ENCODE peak calls at places on chromosomes 3 and 15, in four cellular contexts. W, D, L and Z are unnamed samples.

GRCh38 chr15:55774113-55774970 is 31.4 kb upstream of the PRTG start:
- DNase-seq in D (peak; percentile 58), L (peak; percentile 64), W (peak; percentile 84), Z (no peak)

GRCh38 chr3:23028294-23028693 is 174.8 kb upstream of the UBE2E2 start:
- DNase-seq in D (no peak), W (no peak), L (no peak), Z (no peak)

GRCh38 chr15:45372032-45372995 is 6.0 kb downstream of the GATM start:
- DNase-seq in L (no peak), W (no peak), D (no peak), Z (no peak)

GRCh38 chr15:41629436-41629835 is 30.8 kb upstream of the MGA start:
- DNase-seq in W (no peak), L (no peak), D (no peak), Z (no peak)

GRCh38 chr3:42500091-42500490 is 2.4 kb upstream of the VIPR1 start:
- DNase-seq in L (no peak), D (no peak), W (no peak), Z (no peak)

GRCh38 chr3:169268286-169268776 is 395.2 kb downstream of the MECOM start:
- DNase-seq in D (no peak), L (no peak), W (no peak), Z (no peak)

GRCh38 chr3:115792206-115792955 is 169.1 kb downstream of the GAP43 start:
- DNase-seq in L (no peak), W (no peak), D (no peak), Z (no peak)

GRCh38 chr3:184559336-184559735 is 2.2 kb upstream of the EPHB3 start:
- DNase-seq in L (peak; percentile 34), W (no peak), D (no peak), Z (no peak)

GRCh38 chr3:126746395-126747177 is 42.5 kb downstream of the CHCHD6 start:
- DNase-seq in D (peak; percentile 42), L (peak; percentile 21), W (no peak), Z (no peak)

GRCh38 chr15:65195542-65196026 is 10.4 kb upstream of the CLPX start:
- DNase-seq in W (no peak), D (no peak), L (no peak), Z (no peak)

GRCh38 chr15:81174125-81174524 is 22.6 kb upstream of the IL16 start:
- DNase-seq in D (no peak), L (no peak), W (no peak), Z (no peak)

GRCh38 chr15:70530035-70530499 is 233.3 kb downstream of the UACA start:
- DNase-seq in W (no peak), D (no peak), L (no peak), Z (no peak)

GRCh38 chr3:134796313-134797079 is 1.4 kb downstream of the EPHB1 start:
- DNase-seq in L (no peak), W (peak; percentile 60), D (no peak), Z (no peak)

GRCh38 chr3:137568880-137569279 is 195.2 kb upstream of the SOX14 start:
- DNase-seq in L (no peak), D (no peak), W (no peak), Z (no peak)

GRCh38 chr15:59976480-59976879 is 27.6 kb upstream of the FOXB1 start:
- DNase-seq in W (no peak), D (no peak), L (no peak), Z (peak; percentile 12)

GRCh38 chr15:39835550-39835949 is 52.9 kb upstream of the FSIP1 start:
- DNase-seq in W (no peak), L (no peak), D (no peak), Z (no peak)

GRCh38 chr3:46484911-46485696 is 12.7 kb upstream of the RTP3 start:
- DNase-seq in L (no peak), W (peak; percentile 40), D (peak; percentile 63), Z (no peak)

GRCh38 chr15:70376031-70376928 is 278.6 kb upstream of the TLE3 start:
- DNase-seq in L (no peak), D (no peak), W (no peak), Z (no peak)

GRCh38 chr3:152328841-152329240 is 60.1 kb downstream of the MBNL1 start:
- DNase-seq in D (no peak), L (peak; percentile 54), W (no peak), Z (no peak)

GRCh38 chr15:44810237-44810636 is 73.9 kb downstream of the TRIM69 start:
- DNase-seq in W (no peak), D (no peak), L (no peak), Z (no peak)

GRCh38 chr3:42301446-42302175 is 35.6 kb upstream of the CCK start:
- DNase-seq in L (no peak), W (no peak), D (no peak), Z (no peak)

GRCh38 chr15:62549345-62549970 is 384.4 kb upstream of the C2CD4B start:
- DNase-seq in W (peak; percentile 54), D (peak; percentile 45), L (peak; percentile 71), Z (no peak)

GRCh38 chr15:85646538-85647091 is 148.1 kb downstream of the KLHL25 start:
- DNase-seq in W (no peak), L (no peak), D (no peak), Z (no peak)

DNA sequence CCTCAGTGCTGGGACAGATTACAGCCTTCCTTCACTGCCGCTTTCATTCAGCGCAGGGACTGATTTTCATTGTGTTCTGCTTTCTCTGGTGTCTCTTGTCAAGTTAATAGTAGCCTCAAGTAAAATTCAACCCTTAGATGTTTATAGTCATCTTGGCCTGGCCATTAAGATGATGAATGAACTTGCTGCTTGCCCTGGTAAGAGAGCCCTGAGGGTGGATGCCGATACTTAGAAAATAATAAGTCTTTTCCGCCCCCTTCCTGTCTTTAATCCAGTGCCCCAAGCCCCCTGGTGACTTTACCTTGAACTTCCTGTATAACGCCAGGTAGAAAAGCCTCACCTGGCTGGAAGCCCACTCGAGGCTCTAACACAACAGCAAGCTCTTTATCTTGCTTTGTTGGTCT is 167.9 kb upstream of the CTDSPL start:
- DNase-seq in W (peak; percentile 34), L (no peak), D (no peak), Z (no peak)
- TF ChIP-seq ESRRA in W (no peak), L (no peak), D (no peak), Z (no peak)

GRCh38 chr3:157469571-157470294 is 33.1 kb downstream of the PTX3 start:
- DNase-seq in D (no peak), W (no peak), L (no peak), Z (no peak)
- TF ChIP-seq ESRRA in D (no peak), W (no peak), L (no peak), Z (no peak)

GRCh38 chr3:30356901-30357753 is 249.3 kb upstream of the TGFBR2 start:
- DNase-seq in D (no peak), L (peak; percentile 43), W (no peak), Z (no peak)

GRCh38 chr3:30354972-30355371 is 251.4 kb upstream of the TGFBR2 start:
- DNase-seq in W (no peak), D (no peak), L (no peak), Z (no peak)

GRCh38 chr3:30354513-30354912 is 251.9 kb upstream of the TGFBR2 start:
- DNase-seq in D (no peak), W (no peak), L (no peak), Z (no peak)

GRCh38 chr3:30353711-30354467 is 252.5 kb upstream of the TGFBR2 start:
- DNase-seq in W (no peak), L (no peak), D (no peak), Z (peak; percentile 24)

DNA sequence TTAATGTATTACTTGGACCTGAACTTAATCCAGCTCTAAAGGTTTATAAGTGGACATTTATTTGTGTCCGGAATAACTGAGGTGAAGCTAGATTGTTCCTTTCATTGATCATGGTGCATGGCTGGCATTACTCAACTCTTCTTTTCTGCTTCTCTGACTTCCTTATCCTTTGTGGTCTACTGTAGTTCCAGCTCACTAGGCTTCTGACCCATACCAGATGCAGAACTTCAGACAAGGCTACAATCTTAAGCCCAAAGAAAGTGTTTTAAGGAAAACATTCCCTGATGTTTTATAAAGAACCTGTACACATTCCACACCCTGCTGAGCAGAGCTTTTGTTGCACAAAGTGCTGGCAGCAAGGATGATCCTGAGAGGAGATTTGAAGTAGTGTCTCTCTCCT is 250.8 kb upstream of the TGFBR2 start:
- DNase-seq in D (no peak), W (no peak), L (no peak), Z (no peak)
- TF ChIP-seq ESRRA in D (no peak), W (no peak), L (no peak), Z (no peak)

GRCh38 chr3:52518723-52519444 is 14.8 kb downstream of the NT5DC2 start:
- DNase-seq in W (peak; percentile 78), D (peak; percentile 97), L (no peak), Z (no peak)
- TF ChIP-seq ESRRA in W (no peak), D (no peak), L (no peak), Z (no peak)